ENCODE peak calls at places on chromosomes 11 and 22, in seven cellular contexts. U is NCI-H2081 treated with DMSO at 0.1 percent for 48 hours; E is CD8-positive, alpha-beta T cell; K is lower lobe of right lung; O is cerebellar cortex; Y is Caki2; M is C1 segment of cervical spinal cord. A is an unnamed sample.

GRCh38 chr11:131767421-131767820 is 397.0 kb downstream of the NTM start:
- DNase-seq in U (no peak), E (no peak), K (no peak), O (no peak), Y (no peak), M (no peak), A (no peak)

GRCh38 chr11:10398525-10398924 is 56.5 kb upstream of the AMPD3 start:
- DNase-seq in U (no peak), E (no peak), K (peak; percentile 52), O (no peak), Y (no peak), M (no peak), A (peak; percentile 76)

GRCh38 chr11:23413057-23413456 is 552.8 kb upstream of the CCDC179 start:
- DNase-seq in U (no peak), E (no peak), K (no peak), O (no peak), Y (no peak), M (no peak), A (no peak)

GRCh38 chr11:134384406-134384805 is 27.6 kb downstream of the B3GAT1 start:
- DNase-seq in U (no peak), E (no peak), K (no peak), O (no peak), Y (no peak), M (no peak), A (no peak)

GRCh38 chr22:44891791-44892190 is 118.0 kb downstream of the PHF21B start:
- DNase-seq in U (no peak), E (no peak), K (no peak), O (no peak), Y (no peak), M (no peak), A (no peak)

GRCh38 chr11:36007127-36007824 is 63.4 kb downstream of the LDLRAD3 start:
- DNase-seq in U (no peak), E (no peak), K (no peak), O (no peak), Y (no peak), M (no peak), A (no peak)

GRCh38 chr22:48885919-48886305 is 941.8 kb downstream of the BRD1 start:
- DNase-seq in U (no peak), E (no peak), K (peak; percentile 24), O (no peak), Y (no peak), M (no peak), A (no peak)

GRCh38 chr22:49790912-49791311 is 36.8 kb downstream of the BRD1 start:
- DNase-seq in U (no peak), E (no peak), K (no peak), O (no peak), Y (no peak), M (no peak), A (no peak)

A was measured in CD14-positive monocyte.